ENCODE peak calls at places on chromosomes 2 and 18, in seven cellular contexts. One of them, this sample, is unnamed.

GRCh38 chr2:232542715-232543467 is 3.4 kb downstream of the CHRNG start:
- DNase-seq in endodermal cell: peak; percentile 37
- DNase-seq in AG04450: no peak
- DNase-seq in lower leg skin: no peak
- DNase-seq in nephron progenitor cell: no peak
- DNase-seq in mucosa of descending colon: no peak
- DNase-seq in fibroblast of mammary gland: no peak
- DNase-seq in this sample: no peak

GRCh38 chr2:241273552-241273988 is 41.9 kb downstream of the HDLBP start:
- DNase-seq in endodermal cell: peak; percentile 60
- DNase-seq in AG04450: no peak
- DNase-seq in lower leg skin: no peak
- DNase-seq in nephron progenitor cell: no peak
- DNase-seq in mucosa of descending colon: no peak
- DNase-seq in fibroblast of mammary gland: no peak
- DNase-seq in this sample: no peak

GRCh38 chr18:43961713-43962112 is 684.4 kb upstream of the SYT4 start:
- DNase-seq in endodermal cell: no peak
- DNase-seq in AG04450: no peak
- DNase-seq in lower leg skin: no peak
- DNase-seq in nephron progenitor cell: no peak
- DNase-seq in mucosa of descending colon: no peak
- DNase-seq in fibroblast of mammary gland: no peak
- DNase-seq in this sample: no peak

GRCh38 chr18:48904847-48905394 is 45.8 kb downstream of the SMAD7 start:
- DNase-seq in endodermal cell: no peak
- DNase-seq in AG04450: no peak
- DNase-seq in lower leg skin: no peak
- DNase-seq in nephron progenitor cell: no peak
- DNase-seq in mucosa of descending colon: no peak
- DNase-seq in fibroblast of mammary gland: no peak
- DNase-seq in this sample: no peak

GRCh38 chr18:76847926-76848325 is 25.6 kb downstream of the ZNF236 start:
- DNase-seq in endodermal cell: peak; percentile 80
- DNase-seq in AG04450: no peak
- DNase-seq in lower leg skin: no peak
- DNase-seq in nephron progenitor cell: no peak
- DNase-seq in mucosa of descending colon: no peak
- DNase-seq in fibroblast of mammary gland: no peak
- DNase-seq in this sample: no peak

GRCh38 chr2:168687314-168687713 is 115.1 kb upstream of the NOSTRIN start:
- DNase-seq in endodermal cell: peak; percentile 48
- DNase-seq in AG04450: no peak
- DNase-seq in lower leg skin: no peak
- DNase-seq in nephron progenitor cell: no peak
- DNase-seq in mucosa of descending colon: no peak
- DNase-seq in fibroblast of mammary gland: peak; percentile 23
- DNase-seq in this sample: peak; percentile 28

GRCh38 chr18:8499810-8500663 is 109.2 kb upstream of the RAB12 start:
- DNase-seq in endodermal cell: no peak
- DNase-seq in AG04450: no peak
- DNase-seq in lower leg skin: no peak
- DNase-seq in nephron progenitor cell: no peak
- DNase-seq in mucosa of descending colon: no peak
- DNase-seq in fibroblast of mammary gland: no peak
- DNase-seq in this sample: no peak

GRCh38 chr2:160300203-160300602 is 100.1 kb upstream of the ITGB6 start:
- DNase-seq in endodermal cell: no peak
- DNase-seq in AG04450: no peak
- DNase-seq in lower leg skin: no peak
- DNase-seq in nephron progenitor cell: no peak
- DNase-seq in mucosa of descending colon: no peak
- DNase-seq in fibroblast of mammary gland: no peak
- DNase-seq in this sample: no peak

GRCh38 chr2:118940486-118941120 is 1.4 kb upstream of the MARCO start:
- DNase-seq in endodermal cell: no peak
- DNase-seq in AG04450: no peak
- DNase-seq in lower leg skin: peak; percentile 54
- DNase-seq in nephron progenitor cell: no peak
- DNase-seq in mucosa of descending colon: no peak
- DNase-seq in fibroblast of mammary gland: no peak
- DNase-seq in this sample: no peak

GRCh38 chr18:70422061-70422965 is 133.5 kb downstream of the SOCS6 start:
- DNase-seq in endodermal cell: no peak
- DNase-seq in AG04450: peak; percentile 63
- DNase-seq in lower leg skin: peak; percentile 66
- DNase-seq in nephron progenitor cell: peak; percentile 13
- DNase-seq in mucosa of descending colon: peak; percentile 80
- DNase-seq in fibroblast of mammary gland: peak; percentile 97
- DNase-seq in this sample: peak; percentile 97

GRCh38 chr18:9091066-9091476 is 11.4 kb upstream of the NDUFV2 start:
- DNase-seq in endodermal cell: no peak
- DNase-seq in AG04450: no peak
- DNase-seq in lower leg skin: no peak
- DNase-seq in nephron progenitor cell: no peak
- DNase-seq in mucosa of descending colon: no peak
- DNase-seq in fibroblast of mammary gland: no peak
- DNase-seq in this sample: no peak

GRCh38 chr2:66443183-66443976 is 8.5 kb downstream of the MEIS1 start:
- DNase-seq in endodermal cell: no peak
- DNase-seq in AG04450: no peak
- DNase-seq in lower leg skin: no peak
- DNase-seq in nephron progenitor cell: peak; percentile 21
- DNase-seq in mucosa of descending colon: no peak
- DNase-seq in fibroblast of mammary gland: peak; percentile 54
- DNase-seq in this sample: no peak

GRCh38 chr18:9069482-9070059 is 32.9 kb upstream of the NDUFV2 start:
- DNase-seq in endodermal cell: no peak
- DNase-seq in AG04450: no peak
- DNase-seq in lower leg skin: no peak
- DNase-seq in nephron progenitor cell: no peak
- DNase-seq in mucosa of descending colon: no peak
- DNase-seq in fibroblast of mammary gland: no peak
- DNase-seq in this sample: no peak

GRCh38 chr2:60806988-60807681 is 51.1 kb downstream of the PAPOLG start:
- DNase-seq in endodermal cell: no peak
- DNase-seq in AG04450: peak; percentile 49
- DNase-seq in lower leg skin: no peak
- DNase-seq in nephron progenitor cell: peak; percentile 45
- DNase-seq in mucosa of descending colon: no peak
- DNase-seq in fibroblast of mammary gland: peak; percentile 84
- DNase-seq in this sample: peak; percentile 61

GRCh38 chr2:209663149-209663548 is 108.5 kb upstream of the UNC80 start:
- DNase-seq in endodermal cell: no peak
- DNase-seq in AG04450: no peak
- DNase-seq in lower leg skin: no peak
- DNase-seq in nephron progenitor cell: no peak
- DNase-seq in mucosa of descending colon: no peak
- DNase-seq in fibroblast of mammary gland: peak; percentile 54
- DNase-seq in this sample: no peak

GRCh38 chr2:235709124-235709813 is 215.4 kb downstream of the AGAP1 start:
- DNase-seq in endodermal cell: no peak
- DNase-seq in AG04450: no peak
- DNase-seq in lower leg skin: no peak
- DNase-seq in nephron progenitor cell: no peak
- DNase-seq in mucosa of descending colon: peak; percentile 88
- DNase-seq in fibroblast of mammary gland: peak; percentile 49
- DNase-seq in this sample: no peak

GRCh38 chr18:21740474-21740723 is 193 bp upstream of the MIB1 start:
- DNase-seq in endodermal cell: no peak
- DNase-seq in AG04450: no peak
- DNase-seq in lower leg skin: peak; percentile 97
- DNase-seq in nephron progenitor cell: no peak
- DNase-seq in mucosa of descending colon: peak; percentile 99
- DNase-seq in fibroblast of mammary gland: peak; percentile 93
- DNase-seq in this sample: peak; percentile 97

GRCh38 chr2:207558106-207558505 is 28.3 kb downstream of the CREB1 start:
- DNase-seq in endodermal cell: no peak
- DNase-seq in AG04450: peak; percentile 51
- DNase-seq in lower leg skin: no peak
- DNase-seq in nephron progenitor cell: no peak
- DNase-seq in mucosa of descending colon: no peak
- DNase-seq in fibroblast of mammary gland: peak; percentile 38
- DNase-seq in this sample: peak; percentile 91

GRCh38 chr2:95301876-95302641 is 4.9 kb downstream of the KCNIP3 start:
- DNase-seq in endodermal cell: no peak
- DNase-seq in AG04450: no peak
- DNase-seq in lower leg skin: no peak
- DNase-seq in nephron progenitor cell: no peak
- DNase-seq in mucosa of descending colon: no peak
- DNase-seq in fibroblast of mammary gland: no peak
- DNase-seq in this sample: no peak

GRCh38 chr2:175002547-175003274 is 2.5 kb downstream of the CHN1 start:
- DNase-seq in endodermal cell: no peak
- DNase-seq in AG04450: no peak
- DNase-seq in lower leg skin: no peak
- DNase-seq in nephron progenitor cell: no peak
- DNase-seq in mucosa of descending colon: no peak
- DNase-seq in fibroblast of mammary gland: no peak
- DNase-seq in this sample: no peak

GRCh38 chr2:45741451-45741850 is 90.0 kb downstream of the PRKCE start:
- DNase-seq in endodermal cell: no peak
- DNase-seq in AG04450: no peak
- DNase-seq in lower leg skin: no peak
- DNase-seq in nephron progenitor cell: no peak
- DNase-seq in mucosa of descending colon: no peak
- DNase-seq in fibroblast of mammary gland: peak; percentile 81
- DNase-seq in this sample: peak; percentile 46

GRCh38 chr18:48983793-48984437 is 33.1 kb upstream of the SMAD7 start:
- DNase-seq in endodermal cell: peak; percentile 55
- DNase-seq in AG04450: no peak
- DNase-seq in lower leg skin: no peak
- DNase-seq in nephron progenitor cell: no peak
- DNase-seq in mucosa of descending colon: no peak
- DNase-seq in fibroblast of mammary gland: no peak
- DNase-seq in this sample: no peak

GRCh38 chr2:237657063-237657462 is 29.7 kb downstream of the LRRFIP1 start:
- DNase-seq in endodermal cell: no peak
- DNase-seq in AG04450: no peak
- DNase-seq in lower leg skin: no peak
- DNase-seq in nephron progenitor cell: no peak
- DNase-seq in mucosa of descending colon: no peak
- DNase-seq in fibroblast of mammary gland: no peak
- DNase-seq in this sample: no peak

GRCh38 chr2:189287982-189288494 is 108.5 kb upstream of the COL5A2 start:
- DNase-seq in endodermal cell: no peak
- DNase-seq in AG04450: peak; percentile 65
- DNase-seq in lower leg skin: no peak
- DNase-seq in nephron progenitor cell: no peak
- DNase-seq in mucosa of descending colon: no peak
- DNase-seq in fibroblast of mammary gland: peak; percentile 90
- DNase-seq in this sample: peak; percentile 86
- TF ChIP-seq CTCF in endodermal cell: peak; percentile 65
- TF ChIP-seq CTCF in AG04450: peak; percentile 60
- TF ChIP-seq CTCF in lower leg skin: no peak
- TF ChIP-seq CTCF in nephron progenitor cell: peak; percentile 45
- TF ChIP-seq CTCF in mucosa of descending colon: no peak
- TF ChIP-seq CTCF in fibroblast of mammary gland: peak; percentile 71
- TF ChIP-seq CTCF in this sample: peak; percentile 57

DNA sequence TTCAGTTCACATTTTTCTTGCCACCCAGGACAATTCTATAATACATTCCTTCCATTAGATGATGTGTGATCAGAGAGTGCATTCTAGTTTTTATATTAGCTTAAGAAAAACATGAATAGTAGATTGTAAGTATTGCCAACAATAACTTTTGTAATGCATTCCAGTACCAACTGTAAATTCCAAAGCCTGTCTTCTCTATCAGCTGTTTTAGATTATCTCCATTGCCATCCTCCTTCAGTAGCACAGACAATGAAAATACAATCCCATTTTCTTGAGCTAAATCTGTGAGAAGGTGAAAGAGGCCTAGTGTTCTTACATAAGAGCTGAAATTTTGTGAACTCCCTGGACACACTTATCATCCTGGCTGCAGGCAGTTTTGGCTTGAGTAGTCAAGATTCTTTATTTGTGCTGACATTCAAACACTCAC is 103.9 kb downstream of the CCBE1 start:
- DNase-seq in endodermal cell: no peak
- DNase-seq in AG04450: peak; percentile 7
- DNase-seq in lower leg skin: no peak
- DNase-seq in nephron progenitor cell: no peak
- DNase-seq in mucosa of descending colon: no peak
- DNase-seq in fibroblast of mammary gland: peak; percentile 72
- DNase-seq in this sample: peak; percentile 3
- TF ChIP-seq CTCF in endodermal cell: no peak
- TF ChIP-seq CTCF in AG04450: no peak
- TF ChIP-seq CTCF in lower leg skin: no peak
- TF ChIP-seq CTCF in nephron progenitor cell: no peak
- TF ChIP-seq CTCF in mucosa of descending colon: no peak
- TF ChIP-seq CTCF in fibroblast of mammary gland: no peak
- TF ChIP-seq CTCF in this sample: no peak

DNA sequence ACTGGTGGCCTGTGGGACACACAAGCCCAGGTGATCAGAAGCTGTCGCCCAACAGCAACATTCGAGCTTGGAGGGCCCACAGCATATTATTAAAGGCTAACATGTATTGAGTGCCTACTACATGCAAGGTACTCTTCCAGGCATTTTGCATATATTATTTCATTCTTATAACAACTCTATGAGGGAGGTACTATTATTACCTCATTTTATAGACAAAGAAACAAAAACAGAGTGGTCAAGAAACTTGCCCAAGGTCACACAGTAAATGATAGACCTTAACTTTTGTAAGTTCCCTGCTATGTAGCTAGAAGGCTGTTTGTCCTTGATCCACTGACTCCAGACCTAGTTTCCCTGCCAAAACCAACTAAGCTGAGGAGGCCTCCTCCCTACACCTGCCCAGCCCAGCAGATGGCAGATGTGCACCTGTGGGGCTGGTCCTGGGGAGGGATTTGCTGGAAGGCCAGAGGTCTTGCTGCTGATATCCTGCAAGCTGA is 35.7 kb downstream of the KANSL3 start:
- DNase-seq in endodermal cell: peak; percentile 51
- DNase-seq in AG04450: no peak
- DNase-seq in lower leg skin: no peak
- DNase-seq in nephron progenitor cell: no peak
- DNase-seq in mucosa of descending colon: peak; percentile 57
- DNase-seq in fibroblast of mammary gland: no peak
- DNase-seq in this sample: no peak
- TF ChIP-seq CTCF in endodermal cell: peak; percentile 55
- TF ChIP-seq CTCF in AG04450: no peak
- TF ChIP-seq CTCF in lower leg skin: no peak
- TF ChIP-seq CTCF in nephron progenitor cell: no peak
- TF ChIP-seq CTCF in mucosa of descending colon: no peak
- TF ChIP-seq CTCF in fibroblast of mammary gland: no peak
- TF ChIP-seq CTCF in this sample: no peak

DNA sequence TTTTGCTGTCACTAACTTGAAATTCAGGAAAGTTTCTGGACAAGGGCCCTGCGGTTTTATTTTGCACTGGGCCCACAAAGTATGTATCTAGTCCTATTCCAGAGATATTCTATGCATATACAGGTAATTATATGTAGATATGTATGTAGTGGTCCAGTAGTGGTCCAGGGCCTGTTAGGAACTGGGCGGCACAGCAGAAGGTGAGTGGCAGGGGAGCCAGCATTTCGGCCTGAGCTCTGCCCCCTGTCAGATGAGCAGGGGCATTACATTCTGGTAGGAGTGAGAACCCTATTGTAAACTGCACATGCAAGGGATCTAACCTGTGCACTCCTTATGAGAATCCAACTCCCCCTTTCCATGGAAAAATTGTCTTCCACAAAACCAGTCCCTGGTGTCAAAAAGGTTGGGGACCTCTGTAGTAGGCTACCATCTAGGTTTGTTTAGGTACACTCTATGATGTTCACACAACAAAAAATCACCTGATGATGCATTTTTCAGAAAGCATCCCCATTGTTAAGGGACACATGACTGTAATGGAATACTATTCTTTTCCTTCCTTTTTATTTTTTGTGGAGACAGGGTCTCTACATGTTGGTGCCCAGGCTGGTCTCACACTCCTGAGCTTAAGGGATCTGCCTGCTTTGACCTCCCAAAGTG is 2.8 kb upstream of the PPP4R3B start:
- DNase-seq in endodermal cell: peak; percentile 68
- DNase-seq in AG04450: no peak
- DNase-seq in lower leg skin: no peak
- DNase-seq in nephron progenitor cell: no peak
- DNase-seq in mucosa of descending colon: no peak
- DNase-seq in fibroblast of mammary gland: peak; percentile 23
- DNase-seq in this sample: no peak
- TF ChIP-seq CTCF in endodermal cell: peak; percentile 67
- TF ChIP-seq CTCF in AG04450: peak; percentile 46
- TF ChIP-seq CTCF in lower leg skin: no peak
- TF ChIP-seq CTCF in nephron progenitor cell: peak; percentile 24
- TF ChIP-seq CTCF in mucosa of descending colon: peak; percentile 8
- TF ChIP-seq CTCF in fibroblast of mammary gland: peak; percentile 53
- TF ChIP-seq CTCF in this sample: peak; percentile 48